ENCODE peak calls at places on chromosomes 3 and 15, in five cellular contexts. A is mammary epithelial cell, H is stomach, O is IMR-90, D is transverse colon. K is an unnamed sample. For H3K36me3, the result is how much of the 10 kb centered on the place peaks cover.

GRCh38 chr15:89230277-89230676 is 8.9 kb upstream of the RLBP1 start:
- DNase-seq in A (no peak), H (no peak), O (peak), D (no peak), K (peak)

GRCh38 chr3:190026154-190026553 is 94.5 kb downstream of the P3H2 start:
- DNase-seq in A (peak), H (no peak), O (peak), D (no peak), K (no peak)

GRCh38 chr3:49712631-49713317 is 6.7 kb downstream of the AMIGO3 start:
- DNase-seq in A (no peak), H (no peak), O (no peak), D (no peak), K (no peak)

GRCh38 chr3:168285506-168285905 is 189.8 kb upstream of the GOLIM4 start:
- DNase-seq in A (no peak), H (no peak), O (no peak), D (no peak), K (no peak)

GRCh38 chr15:100250166-100250800 is 91.5 kb downstream of the ADAMTS17 start:
- DNase-seq in A (no peak), H (peak), O (no peak), D (no peak), K (no peak)

GRCh38 chr3:37905987-37906674 is 44.5 kb downstream of the CTDSPL start:
- DNase-seq in A (no peak), H (no peak), O (peak), D (no peak), K (peak)

GRCh38 chr3:167810236-167810635 is 74.7 kb downstream of the SERPINI1 start:
- DNase-seq in A (no peak), H (no peak), O (no peak), D (no peak), K (no peak)

GRCh38 chr15:90598053-90598577 is 68.4 kb downstream of the CRTC3 start:
- DNase-seq in A (no peak), H (peak), O (no peak), D (peak), K (no peak)

GRCh38 chr3:144499346-144499745 is 527.7 kb downstream of the DIPK2A start:
- DNase-seq in A (no peak), H (no peak), O (no peak), D (no peak), K (no peak)

GRCh38 chr15:48785195-48785594 is 25.7 kb downstream of the CEP152 start:
- DNase-seq in A (no peak), H (no peak), O (no peak), D (no peak), K (no peak)

GRCh38 chr3:169286992-169287391 is 376.5 kb downstream of the MECOM start:
- DNase-seq in A (no peak), H (no peak), O (no peak), D (no peak), K (no peak)

GRCh38 chr3:42763023-42763422 is 10.0 kb downstream of the CCDC13 start:
- DNase-seq in A (no peak), H (no peak), O (peak), D (no peak), K (no peak)

GRCh38 chr3:61847784-61848462 is 286.6 kb downstream of the PTPRG start:
- DNase-seq in A (no peak), H (peak), O (no peak), D (peak), K (no peak)

GRCh38 chr3:71987828-71988227 is 202.9 kb upstream of the PROK2 start:
- DNase-seq in A (no peak), H (no peak), O (no peak), D (no peak), K (no peak)

GRCh38 chr3:97658670-97659285 is 105.8 kb upstream of the ARL6 start:
- DNase-seq in A (peak), H (no peak), O (peak), D (no peak), K (no peak)

GRCh38 chr3:122533931-122534334 is 19.2 kb upstream of the KPNA1 start:
- DNase-seq in A (peak), H (no peak), O (peak), D (no peak), K (peak)

GRCh38 chr3:178646205-178646604 is 110.0 kb downstream of the KCNMB2 start:
- DNase-seq in A (no peak), H (no peak), O (no peak), D (no peak), K (no peak)

GRCh38 chr15:65870889-65871533 is 1.7 kb downstream of the RAB11A start:
- DNase-seq in A (peak), H (no peak), O (peak), D (no peak), K (peak)

GRCh38 chr3:108035751-108036150 is 55.1 kb downstream of the CD47 start:
- DNase-seq in A (no peak), H (no peak), O (no peak), D (no peak), K (no peak)

GRCh38 chr3:178841011-178841410 is 230.6 kb downstream of the ZMAT3 start:
- DNase-seq in A (no peak), H (no peak), O (no peak), D (no peak), K (no peak)

GRCh38 chr3:3800076-3800448 is 831 bp downstream of the LRRN1 start:
- DNase-seq in A (no peak), H (peak), O (no peak), D (no peak), K (no peak)

DNA sequence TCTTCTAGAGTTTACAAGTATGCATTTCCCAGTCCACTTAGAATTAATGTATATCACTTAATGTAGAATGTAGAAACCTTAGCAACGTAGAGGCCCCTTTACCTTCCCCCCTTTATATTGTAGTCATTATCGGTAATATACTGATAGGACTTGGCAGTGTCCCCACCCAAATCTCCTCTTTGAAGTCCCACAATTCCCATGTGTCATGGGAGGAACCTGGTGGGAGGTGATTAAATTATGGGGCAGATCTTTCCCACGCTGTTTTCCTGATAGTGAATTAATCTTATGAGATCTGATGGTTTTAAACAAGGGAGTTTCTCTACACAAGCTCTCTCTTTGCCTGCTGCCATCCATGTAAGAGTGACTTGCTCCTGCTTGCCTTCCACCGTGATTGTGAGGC is 31.0 kb downstream of the ARL8B start:
- DNase-seq in A (no peak), H (no peak), O (no peak), D (no peak), K (no peak)
- H3K36me3 ChIP-seq in A (under half), H (under half), O (under half), D (under half), K (under half)

GRCh38 chr3:8805774-8806173 is 36.4 kb upstream of the OXTR start:
- DNase-seq in A (peak), H (no peak), O (no peak), D (no peak), K (no peak)

GRCh38 chr3:8813411-8813810 is 44.0 kb upstream of the OXTR start:
- DNase-seq in A (no peak), H (no peak), O (no peak), D (no peak), K (no peak)

GRCh38 chr3:8810561-8810960 is 41.1 kb upstream of the OXTR start:
- DNase-seq in A (no peak), H (no peak), O (no peak), D (no peak), K (no peak)

GRCh38 chr3:8809341-8809740 is 39.9 kb upstream of the OXTR start:
- DNase-seq in A (no peak), H (no peak), O (no peak), D (no peak), K (no peak)
- H3K4me3 ChIP-seq in A (no peak), H (no peak), O (no peak), D (no peak), K (no peak)

GRCh38 chr3:12288466-12289129 is at the start of gene PPARG:
- DNase-seq in A (no peak), H (peak), O (no peak), D (peak), K (no peak)
- H3K27ac ChIP-seq in A (no peak), H (peak), O (peak), D (peak), K (no peak)

GRCh38 chr3:191282262-191283215 is 46.7 kb upstream of the CCDC50 start:
- DNase-seq in A (no peak), H (no peak), O (no peak), D (no peak), K (no peak)
- H3K36me3 ChIP-seq in A (under half), H (under half), O (under half), D (under half), K (under half)

DNA sequence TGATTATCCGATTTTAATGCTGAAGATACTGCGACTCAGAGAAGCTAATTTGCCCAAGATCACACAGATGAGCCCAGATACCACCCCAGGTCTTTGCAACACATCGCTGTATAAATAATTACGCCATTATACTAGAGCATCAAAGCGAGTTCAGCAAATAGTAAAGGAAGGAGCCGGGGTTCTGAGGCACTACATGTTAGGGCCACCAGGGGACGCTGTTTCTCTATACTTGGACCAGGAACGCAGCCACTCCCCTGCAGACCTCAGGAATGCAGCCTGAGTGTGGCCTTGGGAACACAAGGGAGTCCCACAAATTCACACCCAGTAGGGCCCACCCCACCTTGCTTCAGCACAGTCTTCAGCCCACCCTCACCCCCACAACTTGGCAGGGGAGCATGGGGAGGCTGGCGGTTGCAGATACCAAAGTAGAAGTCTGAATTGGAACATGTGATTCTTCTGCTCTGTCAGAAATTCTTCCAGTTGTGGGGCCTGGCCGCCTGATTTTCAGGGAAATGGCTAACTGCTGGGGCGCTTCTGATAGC is 57.8 kb upstream of the RYK start:
- DNase-seq in A (peak), H (peak), O (peak), D (peak), K (peak)
- H3K4me3 ChIP-seq in A (no peak), H (no peak), O (peak), D (no peak), K (peak)

GRCh38 chr3:113983544-113983943 is 35.7 kb downstream of the ZDHHC23 start:
- DNase-seq in A (no peak), H (no peak), O (no peak), D (no peak), K (no peak)
- H3K27ac ChIP-seq in A (no peak), H (no peak), O (no peak), D (no peak), K (no peak)

DNA sequence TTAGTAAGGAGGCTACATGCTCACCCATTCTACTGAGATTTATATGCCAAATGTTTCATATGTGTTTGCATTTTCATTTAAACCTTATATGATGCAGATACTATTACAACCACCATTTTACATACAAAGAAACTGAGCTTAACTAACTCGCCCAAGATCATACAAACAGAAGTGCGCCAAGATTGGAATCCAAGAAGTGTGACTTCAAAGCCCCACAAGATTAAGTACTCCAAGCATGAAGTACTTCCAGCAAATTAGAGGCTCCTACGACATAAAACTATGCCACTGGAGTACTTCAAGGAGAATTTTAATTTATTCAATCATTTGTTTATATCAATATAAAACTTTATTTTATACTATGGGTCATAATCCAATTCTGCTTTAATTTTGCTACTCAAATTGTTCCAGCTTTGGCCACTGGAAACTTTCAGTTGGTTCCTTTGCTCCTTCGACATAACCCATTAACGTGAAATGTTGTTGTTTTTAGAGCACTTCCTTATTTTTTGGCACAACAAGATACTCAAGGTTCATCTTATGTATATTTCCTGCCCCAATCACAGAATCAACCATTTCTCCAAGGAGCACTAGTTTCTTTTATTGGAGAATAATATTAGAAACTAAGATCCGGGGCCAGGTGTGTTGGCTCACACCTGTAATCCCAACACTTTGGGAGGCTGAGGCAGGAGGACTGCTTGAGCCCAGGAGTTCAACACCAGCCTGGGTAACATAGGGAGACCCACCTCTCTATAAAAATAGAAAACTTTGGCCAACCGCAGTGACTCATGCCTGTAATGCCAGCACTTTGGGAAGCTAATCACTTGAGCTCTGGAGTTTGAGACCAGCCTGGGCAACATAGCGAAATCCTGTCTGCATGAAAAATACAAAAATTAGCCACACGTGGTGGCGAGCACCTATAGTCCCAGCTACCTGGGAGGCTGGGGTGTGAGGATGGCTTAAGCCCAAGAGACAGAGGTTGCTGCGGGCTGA is 10.4 kb downstream of the INO80 start:
- DNase-seq in A (no peak), H (peak), O (no peak), D (no peak), K (no peak)
- H3K36me3 ChIP-seq in A (under half), H (under half), O (under half), D (under half), K (under half)

GRCh38 chr15:45026646-45027045 is 3.7 kb downstream of the SORD start:
- DNase-seq in A (no peak), H (peak), O (no peak), D (no peak), K (no peak)
- H3K4me3 ChIP-seq in A (no peak), H (no peak), O (no peak), D (no peak), K (no peak)

GRCh38 chr15:74451861-74452835 is 8.8 kb downstream of the UBL7 start:
- DNase-seq in A (no peak), H (no peak), O (no peak), D (no peak), K (no peak)
- H3K27ac ChIP-seq in A (no peak), H (no peak), O (no peak), D (no peak), K (no peak)

GRCh38 chr15:70083946-70084345 is 13.8 kb downstream of the TLE3 start:
- DNase-seq in A (no peak), H (no peak), O (no peak), D (no peak), K (no peak)
- H3K36me3 ChIP-seq in A (under half), H (half or more), O (half or more), D (under half), K (half or more)